ENCODE peak calls at places on chromosomes 4 and X, in ten cellular contexts. H is stimulated activated CD4-positive, alpha-beta T cell treated with anti-CD3 and anti-CD28 coated beads, Interleukin-12 subunit alpha, Interleukin-12 subunit beta, amount 100 ng/mL, for 48 hours; L is choroid plexus epithelial cell; B is LNCaP clone FGC; A is T-helper 9 cell; X is activated CD4-positive, alpha-beta T cell treated with anti-CD3 and anti-CD28 coated beads for 1 hour; C is NCI-H226; Z is left lung; Y is CD8-positive, alpha-beta memory T cell; N is Calu3. W is an unnamed sample.

GRCh38 chr4:158671665-158671914 is at the start of gene C4orf46:
- DNase-seq in L (no peak), B (no peak), A (no peak), N (no peak), X (no peak), H (no peak), C (no peak), Z (no peak), Y (no peak), W (no peak)

GRCh38 chr4:84887824-84888223 is 78.7 kb downstream of the WDFY3 start:
- DNase-seq in N (no peak), B (no peak), L (peak; percentile 62), C (peak; percentile 14), H (no peak), Y (no peak), X (no peak), Z (no peak), A (no peak), W (no peak)

GRCh38 chr4:53866055-53866454 is 198.3 kb downstream of the CHIC2 start:
- DNase-seq in Y (no peak), Z (no peak), X (no peak), H (no peak), N (no peak), A (no peak), C (no peak), L (no peak), B (no peak), W (no peak)

GRCh38 chr4:89307446-89308160 is at the start of gene GPRIN3:
- DNase-seq in L (no peak), Z (peak; percentile 89), X (peak; percentile 39), B (no peak), A (peak; percentile 41), C (no peak), N (peak; percentile 48), H (peak; percentile 38), Y (peak; percentile 57), W (peak; percentile 6)

GRCh38 chr4:151199496-151200190 is 77.3 kb upstream of the PRSS48 start:
- DNase-seq in A (no peak), N (no peak), X (no peak), H (no peak), Z (no peak), B (no peak), L (no peak), Y (no peak), C (no peak), W (no peak)

GRCh38 chr4:118736867-118737266 is 51.7 kb downstream of the METTL14 start:
- DNase-seq in L (no peak), H (no peak), B (no peak), A (no peak), X (no peak), N (no peak), Z (no peak), C (no peak), Y (no peak), W (no peak)

GRCh38 chr4:74789518-74789917 is 4.8 kb downstream of the BTC start:
- DNase-seq in Y (no peak), Z (no peak), N (no peak), X (no peak), H (no peak), L (no peak), C (no peak), B (no peak), A (no peak), W (no peak)

GRCh38 chr4:120517966-120518365 is 404.6 kb downstream of the PRDM5 start:
- DNase-seq in Z (no peak), A (no peak), B (no peak), X (no peak), L (peak; percentile 87), C (peak; percentile 57), N (no peak), Y (no peak), H (no peak), W (peak; percentile 18)

GRCh38 chr4:87499415-87500106 is 29.6 kb downstream of the SPARCL1 start:
- DNase-seq in L (no peak), H (no peak), Z (no peak), C (no peak), B (peak; percentile 61), N (no peak), Y (no peak), X (no peak), A (no peak), W (no peak)

GRCh38 chrX:1062351-1062750 is 150.1 kb downstream of the CRLF2 start:
- DNase-seq in C (no peak), Z (no peak), Y (no peak), X (no peak), A (no peak), B (no peak), H (no peak), N (no peak), L (no peak), W (no peak)

GRCh38 chr4:76315267-76315918 is 8.9 kb downstream of the STBD1 start:
- DNase-seq in B (no peak), A (no peak), Z (no peak), X (no peak), N (no peak), H (no peak), C (no peak), Y (no peak), L (no peak), W (no peak)

GRCh38 chrX:31331928-31332327 is 260.1 kb upstream of the FTHL17 start:
- DNase-seq in X (no peak), H (no peak), B (no peak), Y (no peak), A (no peak), Z (no peak), N (no peak), C (no peak), L (peak; percentile 68), W (no peak)

GRCh38 chr4:3867403-3868100 is 101.4 kb downstream of the ADRA2C start:
- DNase-seq in Y (no peak), X (no peak), N (no peak), Z (peak; percentile 55), H (no peak), C (no peak), L (no peak), A (no peak), B (no peak), W (no peak)

GRCh38 chr4:23504094-23504493 is 385.8 kb downstream of the PPARGC1A start:
- DNase-seq in Z (no peak), A (no peak), H (no peak), Y (no peak), X (no peak), L (no peak), B (no peak), N (no peak), C (no peak), W (no peak)

GRCh38 chr4:38091636-38092035 is 131.4 kb downstream of the PTTG2 start:
- DNase-seq in N (no peak), X (no peak), Z (no peak), B (peak; percentile 95), H (no peak), Y (no peak), C (peak; percentile 36), A (no peak), L (peak; percentile 58), W (no peak)

GRCh38 chr4:48369771-48370170 is 28.4 kb downstream of the SLAIN2 start:
- DNase-seq in L (no peak), A (no peak), B (no peak), Z (no peak), X (no peak), H (no peak), C (no peak), Y (no peak), N (no peak), W (no peak)

GRCh38 chr4:112647785-112648184 is 10.8 kb downstream of the LARP7 start:
- DNase-seq in L (peak; percentile 12), N (no peak), B (no peak), A (no peak), H (no peak), C (no peak), X (no peak), Z (no peak), Y (no peak), W (no peak)

GRCh38 chrX:150329888-150330287 is 33.2 kb upstream of the MAMLD1 start:
- DNase-seq in L (no peak), Z (no peak), B (no peak), A (no peak), N (no peak), Y (no peak), X (no peak), C (no peak), H (no peak), W (no peak)

GRCh38 chr4:26731342-26731741 is 129.3 kb upstream of the STIM2 start:
- DNase-seq in N (no peak), X (no peak), B (no peak), H (no peak), C (no peak), A (no peak), L (no peak), Z (no peak), Y (no peak), W (no peak)

GRCh38 chrX:107676559-107677378 is 48.5 kb downstream of the PRPS1 start:
- DNase-seq in L (peak; percentile 97), A (peak; percentile 35), C (peak; percentile 68), B (peak; percentile 74), X (peak; percentile 12), N (peak; percentile 90), Y (peak; percentile 1), H (peak; percentile 38), Z (peak; percentile 95), W (no peak)

GRCh38 chr4:38302910-38303309 is 342.7 kb downstream of the PTTG2 start:
- DNase-seq in X (no peak), B (no peak), Y (no peak), L (no peak), Z (no peak), N (no peak), H (no peak), A (no peak), C (no peak), W (no peak)

GRCh38 chrX:24124227-24124799 is 25.2 kb upstream of the ZFX start:
- DNase-seq in A (no peak), Z (no peak), L (no peak), X (no peak), N (no peak), Y (no peak), B (peak; percentile 15), C (no peak), H (no peak), W (no peak)

W was measured in NCI-H2029 treated with DMSO at 0.1 percent for 48 hours.